ENCODE peak calls at places on chromosomes 12 and 14, in five cellular contexts. E, A, D, S and O are unnamed samples.

GRCh38 chr12:58809064-58809607 is 111.2 kb downstream of the LRIG3 start:
- DNase-seq in E (no peak), A (peak), D (no peak), S (peak), O (no peak)

GRCh38 chr12:54958048-54958658 is 26.4 kb downstream of the TESPA1 start:
- DNase-seq in E (peak), A (peak), D (no peak), S (peak), O (no peak)

GRCh38 chr14:89504602-89505320 is 87.7 kb upstream of the FOXN3 start:
- DNase-seq in E (peak), A (peak), D (no peak), S (peak), O (no peak)

GRCh38 chr12:13539051-13539450 is 342.5 kb downstream of the EMP1 start:
- DNase-seq in E (no peak), A (no peak), D (no peak), S (no peak), O (no peak)

GRCh38 chr14:62428429-62429203 is 616.6 kb downstream of the KCNH5 start:
- DNase-seq in E (no peak), A (peak), D (no peak), S (peak), O (no peak)

GRCh38 chr12:111406474-111407370 is 999 bp downstream of the SH2B3 start:
- DNase-seq in E (peak), A (no peak), D (peak), S (no peak), O (peak)

GRCh38 chr12:131282292-131283080 is 328.8 kb downstream of the ADGRD1 start:
- DNase-seq in E (no peak), A (no peak), D (no peak), S (no peak), O (no peak)

GRCh38 chr12:58032156-58032555 is 90.8 kb downstream of the ATP23 start:
- DNase-seq in E (no peak), A (no peak), D (no peak), S (no peak), O (no peak)

GRCh38 chr12:104699489-104700194 is 242.9 kb downstream of the CHST11 start:
- DNase-seq in E (peak), A (peak), D (no peak), S (peak), O (no peak)

GRCh38 chr12:128938886-128939285 is 85.6 kb downstream of the GLT1D1 start:
- DNase-seq in E (no peak), A (no peak), D (no peak), S (no peak), O (no peak)

GRCh38 chr12:108101605-108102175 is 27.4 kb upstream of the WSCD2 start:
- DNase-seq in E (no peak), A (no peak), D (no peak), S (no peak), O (no peak)

GRCh38 chr14:21039059-21039422 is 3.1 kb upstream of the RNASE7 start:
- DNase-seq in E (no peak), A (peak), D (peak), S (peak), O (no peak)

GRCh38 chr14:104593710-104594121 is 10.9 kb downstream of the TMEM179 start:
- DNase-seq in E (no peak), A (no peak), D (peak), S (no peak), O (no peak)

GRCh38 chr14:91873476-91874265 is 6.3 kb upstream of the TC2N start:
- DNase-seq in E (peak), A (peak), D (no peak), S (peak), O (peak)

GRCh38 chr14:103136388-103137271 is 13.4 kb downstream of the TNFAIP2 start:
- DNase-seq in E (no peak), A (peak), D (peak), S (peak), O (no peak)

GRCh38 chr12:7907009-7907408 is 29.0 kb downstream of the SLC2A3 start:
- DNase-seq in E (peak), A (peak), D (no peak), S (peak), O (no peak)

GRCh38 chr12:26370098-26370497 is 174.7 kb downstream of the SSPN start:
- DNase-seq in E (no peak), A (no peak), D (no peak), S (no peak), O (no peak)

GRCh38 chr12:31234955-31235867 is 90.7 kb downstream of the SINHCAF start:
- DNase-seq in E (no peak), A (peak), D (no peak), S (peak), O (no peak)

GRCh38 chr12:25583545-25583944 is 30.5 kb upstream of the LMNTD1 start:
- DNase-seq in E (no peak), A (peak), D (no peak), S (peak), O (no peak)

GRCh38 chr12:6093764-6094163 is 30.7 kb downstream of the VWF start:
- DNase-seq in E (no peak), A (no peak), D (no peak), S (no peak), O (no peak)

GRCh38 chr14:58969951-58970751 is 218.3 kb upstream of the DAAM1 start:
- DNase-seq in E (no peak), A (peak), D (no peak), S (peak), O (no peak)

GRCh38 chr14:52299692-52300278 is 14.3 kb upstream of the PTGER2 start:
- DNase-seq in E (peak), A (peak), D (no peak), S (peak), O (no peak)

GRCh38 chr12:114685869-114686268 is 1.9 kb upstream of the TBX3 start:
- DNase-seq in E (no peak), A (no peak), D (no peak), S (peak), O (no peak)

GRCh38 chr12:47734725-47735480 is 9.6 kb upstream of the ENDOU start:
- DNase-seq in E (no peak), A (no peak), D (no peak), S (no peak), O (no peak)

GRCh38 chr14:63908667-63909264 is 56.0 kb downstream of the SYNE2 start:
- DNase-seq in E (no peak), A (no peak), D (no peak), S (no peak), O (no peak)

GRCh38 chr12:26939192-26939832 is 1.0 kb downstream of the FGFR1OP2 start:
- DNase-seq in E (peak), A (peak), D (no peak), S (peak), O (no peak)

GRCh38 chr12:47942327-47943230 is 20.8 kb upstream of the TMEM106C start:
- DNase-seq in E (peak), A (no peak), D (no peak), S (no peak), O (peak)

DNA sequence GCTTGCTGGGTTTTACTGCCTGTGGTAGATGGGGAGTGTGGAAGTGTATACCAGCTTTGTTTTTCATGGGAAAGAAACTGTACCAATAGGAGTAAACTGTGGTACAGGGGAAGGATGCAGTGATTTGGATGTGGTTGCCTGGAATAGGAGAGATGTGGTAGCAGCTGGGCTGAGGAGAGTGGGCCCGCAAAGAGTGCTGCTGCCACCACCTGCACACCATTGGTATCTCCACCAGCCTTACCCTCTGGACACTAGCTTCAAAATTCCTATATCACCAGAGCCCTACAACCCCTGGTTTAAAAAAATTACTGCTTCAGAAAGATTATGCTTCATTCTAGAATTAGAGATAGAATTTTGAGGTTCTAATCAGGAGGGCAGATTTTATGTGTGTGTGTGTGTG is 53.6 kb downstream of the AKAP6 start:
- DNase-seq in E (no peak), A (no peak), D (no peak), S (no peak), O (no peak)
- TF ChIP-seq CTCF in E (peak), A (peak), D (peak), S (peak), O (no peak)

DNA sequence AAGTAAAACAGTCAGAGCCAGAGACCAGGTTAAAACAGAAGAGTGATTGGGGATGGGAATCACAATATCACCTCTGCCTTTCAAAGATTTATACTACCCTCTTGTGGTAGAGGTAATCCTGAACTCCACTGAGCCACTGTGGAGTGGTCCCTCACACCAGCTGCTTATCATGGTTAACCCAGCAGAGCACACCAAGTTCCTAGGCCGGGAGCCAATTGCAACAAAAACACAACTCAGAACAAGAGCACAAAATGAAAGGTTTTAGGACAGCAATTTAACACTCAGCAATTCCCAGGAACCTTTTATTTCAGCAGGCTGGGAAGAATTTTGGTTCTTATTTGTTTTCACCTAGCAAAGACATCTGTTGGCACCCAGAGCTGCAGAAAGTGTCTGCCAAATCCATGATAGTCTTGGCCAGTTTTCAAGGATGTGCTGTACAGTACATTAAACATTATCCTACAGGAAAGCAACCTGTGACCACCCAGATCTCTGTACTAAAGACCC is 220.5 kb upstream of the ATXN7L3B start:
- DNase-seq in E (no peak), A (peak), D (peak), S (no peak), O (no peak)
- TF ChIP-seq CTCF in E (peak), A (no peak), D (peak), S (no peak), O (no peak)

GRCh38 chr14:68655021-68655811 is 137.7 kb downstream of the ZFP36L1 start:
- DNase-seq in E (no peak), A (peak), D (no peak), S (peak), O (no peak)

GRCh38 chr14:68656452-68656851 is 136.4 kb downstream of the ZFP36L1 start:
- DNase-seq in E (no peak), A (no peak), D (no peak), S (no peak), O (no peak)

GRCh38 chr14:68657300-68658028 is 135.4 kb downstream of the ZFP36L1 start:
- DNase-seq in E (no peak), A (no peak), D (no peak), S (no peak), O (no peak)

GRCh38 chr14:68654471-68654941 is 138.4 kb downstream of the ZFP36L1 start:
- DNase-seq in E (no peak), A (peak), D (no peak), S (no peak), O (no peak)

GRCh38 chr14:68655961-68656360 is 136.9 kb downstream of the ZFP36L1 start:
- DNase-seq in E (peak), A (no peak), D (no peak), S (no peak), O (no peak)
- TF ChIP-seq CTCF in E (no peak), A (no peak), D (peak), S (no peak), O (no peak)

DNA sequence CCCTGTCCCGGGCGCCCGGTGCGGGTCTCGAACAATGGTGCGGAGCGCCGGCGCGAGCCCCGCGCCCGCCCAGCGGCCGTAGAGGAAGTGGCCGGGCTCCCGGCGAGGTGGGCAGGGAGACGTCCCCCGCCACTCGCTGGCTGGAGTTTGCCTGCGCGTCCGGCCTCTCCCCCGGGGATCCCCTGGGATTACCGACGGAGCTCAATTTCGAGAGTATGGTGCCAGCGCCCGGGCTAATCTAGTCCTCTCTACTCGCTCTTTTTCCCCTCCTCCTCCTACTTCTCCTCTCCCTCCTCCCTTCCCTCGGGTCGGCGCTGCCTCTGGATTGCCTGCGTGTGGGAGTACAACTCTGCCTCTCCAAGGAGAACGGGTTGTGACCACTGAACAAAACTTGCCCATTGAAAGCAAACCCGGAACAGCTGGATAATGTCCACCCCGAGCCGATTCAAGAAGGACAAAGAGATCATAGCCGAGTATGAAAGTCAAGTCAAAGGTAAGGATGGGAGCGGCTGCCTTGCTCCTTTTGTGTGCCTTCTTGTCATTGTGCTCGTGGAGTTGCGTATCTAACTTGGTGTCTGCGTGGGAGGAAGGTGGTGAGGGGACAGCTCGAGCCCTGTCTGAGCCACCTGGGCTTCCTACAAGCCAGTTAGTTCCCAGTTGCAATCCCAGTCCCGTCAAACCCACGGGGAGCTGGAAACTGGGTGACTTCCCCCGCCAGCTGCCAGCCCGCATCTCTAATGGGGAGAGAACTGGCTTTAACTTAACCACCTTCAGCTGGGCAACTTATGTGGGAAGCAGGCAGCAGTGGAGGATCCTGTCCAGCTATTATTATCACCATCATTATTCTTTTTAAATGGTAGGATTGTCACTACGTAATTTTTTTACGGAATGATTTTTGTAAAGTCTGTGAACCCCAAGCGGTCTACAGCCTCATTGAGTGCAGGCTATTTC is at the start of gene SRGAP1:
- DNase-seq in E (peak), A (peak), D (peak), S (peak), O (no peak)
- TF ChIP-seq CTCF in E (no peak), A (peak), D (no peak), S (peak), O (no peak)

GRCh38 chr14:22660654-22661053 is 16.5 kb upstream of the OR6J1 start:
- DNase-seq in E (no peak), A (no peak), D (no peak), S (no peak), O (no peak)

GRCh38 chr14:22656945-22657711 is 13.0 kb upstream of the OR6J1 start:
- DNase-seq in E (no peak), A (peak), D (no peak), S (peak), O (no peak)

GRCh38 chr14:22656226-22656625 is 12.1 kb upstream of the OR6J1 start:
- DNase-seq in E (no peak), A (no peak), D (no peak), S (no peak), O (no peak)

GRCh38 chr14:22658951-22659350 is 14.8 kb upstream of the OR6J1 start:
- DNase-seq in E (no peak), A (no peak), D (no peak), S (no peak), O (no peak)

DNA sequence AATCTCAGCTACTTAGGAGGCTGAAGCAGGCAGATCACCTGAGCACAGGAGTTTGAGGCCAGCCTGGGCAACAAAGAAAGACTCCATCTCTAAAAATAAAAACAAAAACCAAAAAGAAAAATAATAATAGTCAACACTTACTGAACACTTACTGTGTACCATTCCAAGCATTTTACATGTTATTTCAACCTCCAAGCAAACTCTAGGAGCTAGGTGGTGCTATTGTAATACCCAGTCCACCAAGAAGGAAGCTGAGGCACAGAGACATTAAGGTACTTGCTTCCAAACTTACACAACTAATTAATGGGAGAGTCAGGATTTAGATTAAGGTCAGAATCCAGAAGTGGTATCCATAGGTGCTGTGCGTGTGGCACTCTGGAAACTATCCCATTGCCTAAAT is 13.7 kb upstream of the OR6J1 start:
- DNase-seq in E (peak), A (peak), D (no peak), S (peak), O (no peak)
- TF ChIP-seq CTCF in E (peak), A (peak), D (peak), S (peak), O (no peak)

DNA sequence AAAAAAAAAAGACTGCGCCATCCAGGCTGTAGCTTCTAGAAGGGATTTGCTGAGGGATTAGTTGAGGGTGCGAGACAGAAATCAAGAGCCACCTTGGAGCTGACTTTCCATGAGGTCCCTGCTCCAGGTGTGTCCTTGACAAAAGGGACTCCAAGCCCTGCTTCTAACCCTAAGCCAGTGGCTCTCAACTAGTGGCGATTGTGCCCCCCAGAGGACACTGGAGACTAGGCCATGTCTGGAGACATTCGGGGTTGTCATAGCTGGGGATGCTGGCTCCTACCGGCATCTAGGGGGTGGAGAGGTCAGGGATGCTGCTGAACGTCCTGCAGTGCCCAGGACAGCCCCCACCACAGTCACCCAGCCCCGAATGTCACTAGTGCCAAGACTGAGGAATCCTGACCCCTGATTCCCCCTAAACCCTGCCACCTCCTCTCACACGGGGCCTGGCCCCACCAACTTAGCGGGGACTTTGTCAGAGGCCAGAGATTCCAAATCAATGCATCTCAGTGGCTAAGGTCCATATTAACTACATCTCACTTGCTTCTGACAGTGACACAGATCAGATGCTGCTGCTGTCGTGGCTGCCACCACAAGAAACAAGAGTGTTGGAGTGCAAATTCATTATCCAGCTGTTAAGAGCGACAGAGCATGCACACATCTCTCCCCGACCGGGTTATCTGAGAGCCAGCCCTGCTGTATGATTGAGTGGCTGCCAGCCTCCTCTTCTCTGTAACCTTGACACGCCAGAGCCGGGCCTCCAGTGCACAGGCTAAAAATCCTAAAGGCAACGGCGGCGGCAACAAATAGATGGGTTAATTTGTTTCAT is 40.4 kb downstream of the SPRING1 start:
- DNase-seq in E (peak), A (no peak), D (peak), S (no peak), O (no peak)
- TF ChIP-seq CTCF in E (no peak), A (peak), D (peak), S (peak), O (no peak)

DNA sequence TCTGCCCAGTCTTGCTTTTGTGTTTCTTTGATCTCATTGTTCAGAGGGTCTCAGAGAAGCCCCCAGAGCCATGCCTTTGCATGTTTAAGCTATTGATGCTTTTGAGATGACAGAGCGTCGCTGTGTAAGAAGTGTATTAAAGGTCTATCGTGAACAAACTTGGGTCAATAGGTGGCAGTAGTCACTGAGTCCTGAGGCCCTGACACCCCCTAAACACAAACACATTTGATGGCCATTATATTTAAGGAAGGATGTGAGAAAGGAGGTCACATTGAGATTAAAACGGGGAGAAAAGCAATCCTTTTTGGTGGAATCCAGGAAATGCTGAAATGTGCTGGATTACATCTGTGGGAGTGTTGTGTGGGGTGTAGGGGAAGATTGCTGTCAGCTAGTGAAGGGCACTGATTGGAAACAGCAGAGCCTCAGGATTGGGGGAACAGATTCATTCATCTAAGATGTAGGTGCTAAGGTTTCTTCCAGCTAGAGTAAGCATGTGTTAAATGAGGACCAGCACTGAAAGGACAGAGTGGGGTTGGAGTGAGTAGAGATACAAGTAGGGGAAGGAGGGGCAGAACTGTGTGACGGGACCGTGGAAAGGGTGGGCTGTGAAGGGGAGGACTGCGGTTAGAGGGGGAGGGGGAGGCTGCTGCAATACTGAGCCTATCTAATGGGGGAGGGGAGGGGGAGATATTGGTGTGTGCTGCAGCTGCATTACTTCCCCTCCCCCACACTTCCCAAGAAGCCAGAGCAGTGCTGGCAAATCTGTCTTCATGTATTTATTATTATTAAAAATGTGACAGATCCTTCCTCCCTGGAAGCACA is 12.7 kb downstream of the NGDN start:
- DNase-seq in E (no peak), A (no peak), D (no peak), S (no peak), O (no peak)
- TF ChIP-seq CTCF in E (no peak), A (no peak), D (no peak), S (no peak), O (no peak)

GRCh38 chr12:121786441-121786825 is 7.1 kb downstream of the RHOF start:
- DNase-seq in E (no peak), A (peak), D (peak), S (peak), O (no peak)
- TF ChIP-seq CTCF in E (no peak), A (no peak), D (no peak), S (no peak), O (no peak)